ENCODE peak calls at places on chromosomes 4 and X, in seven cellular contexts. M, W, Z, H, C, T and D are unnamed samples.

GRCh38 chr4:183333983-183334382 is 11.8 kb upstream of the CLDN24 start:
- DNase-seq in M (no peak), W (no peak), Z (no peak), H (no peak), C (no peak), T (no peak), D (no peak)

GRCh38 chr4:182126567-182126966 is 116.6 kb upstream of the TENM3 start:
- DNase-seq in M (no peak), W (no peak), Z (no peak), H (no peak), C (no peak), T (no peak), D (no peak)

GRCh38 chr4:140943486-140943885 is 187.3 kb upstream of the TBC1D9 start:
- DNase-seq in M (no peak), W (peak), Z (no peak), H (no peak), C (no peak), T (no peak), D (no peak)

GRCh38 chr4:83677656-83678055 is 141.7 kb downstream of the GPAT3 start:
- DNase-seq in M (no peak), W (peak), Z (no peak), H (no peak), C (no peak), T (no peak), D (no peak)

GRCh38 chrX:50114113-50114512 is 86.7 kb downstream of the AKAP4 start:
- DNase-seq in M (no peak), W (no peak), Z (no peak), H (no peak), C (no peak), T (no peak), D (no peak)

GRCh38 chrX:4249401-4249800 is 536.0 kb upstream of the PRKX start:
- DNase-seq in M (no peak), W (no peak), Z (no peak), H (no peak), C (no peak), T (no peak), D (no peak)

GRCh38 chrX:38142598-38142997 is 78.1 kb downstream of the SRPX start:
- DNase-seq in M (no peak), W (peak), Z (no peak), H (no peak), C (no peak), T (no peak), D (no peak)

GRCh38 chr4:105715692-105716278 is 7.2 kb downstream of the GSTCD start:
- DNase-seq in M (no peak), W (peak), Z (no peak), H (peak), C (no peak), T (no peak), D (no peak)

GRCh38 chrX:69616520-69617203 is 749 bp downstream of the EDA start:
- DNase-seq in M (peak), W (peak), Z (peak), H (no peak), C (no peak), T (peak), D (no peak)

GRCh38 chr4:2141762-2142520 is 82.8 kb downstream of the NAT8L start:
- DNase-seq in M (peak), W (no peak), Z (peak), H (peak), C (no peak), T (no peak), D (peak)

GRCh38 chrX:130097507-130098201 is 12.6 kb downstream of the ELF4 start:
- DNase-seq in M (no peak), W (no peak), Z (no peak), H (peak), C (no peak), T (no peak), D (no peak)

GRCh38 chr4:175441256-175441655 is 370.8 kb downstream of the GPM6A start:
- DNase-seq in M (no peak), W (no peak), Z (no peak), H (no peak), C (no peak), T (no peak), D (no peak)